ENCODE peak calls at places on chromosome 11, in five cellular contexts. X is GDM1; U is activated CD8-positive, alpha-beta memory T cell treated with anti-CD3 and anti-CD28 coated beads, Interleukin-2, amount 50 U/mL, for 48 hours; P is activated CD4-positive, alpha-beta T cell treated with anti-CD3 and anti-CD28 coated beads for 4 hours; J is substantia nigra. O is an unnamed sample.

GRCh38 chr11:77819921-77820564 is 479 bp downstream of the RSF1 start:
- DNase-seq in X (no peak), U (peak), P (peak), J (peak), O (peak)

GRCh38 chr11:10287766-10288165 is 6.3 kb downstream of the SBF2 start:
- DNase-seq in X (no peak), U (no peak), P (no peak), J (no peak), O (no peak)

GRCh38 chr11:35943761-35944502 is at the start of gene LDLRAD3:
- DNase-seq in X (no peak), U (peak), P (no peak), J (peak), O (peak)

GRCh38 chr11:111999111-111999510 is 26.1 kb upstream of the DLAT start:
- DNase-seq in X (no peak), U (no peak), P (no peak), J (no peak), O (no peak)

GRCh38 chr11:46363031-46363407 is 15.8 kb downstream of the DGKZ start:
- DNase-seq in X (no peak), U (no peak), P (no peak), J (peak), O (peak)

GRCh38 chr11:67541198-67541597 is 18.0 kb upstream of the CABP2 start:
- DNase-seq in X (no peak), U (no peak), P (no peak), J (no peak), O (no peak)

GRCh38 chr11:122069946-122070345 is 46.1 kb downstream of the BLID start:
- DNase-seq in X (no peak), U (no peak), P (no peak), J (peak), O (peak)

GRCh38 chr11:19646921-19647320 is 65.7 kb upstream of the NAV2 start:
- DNase-seq in X (no peak), U (no peak), P (no peak), J (no peak), O (peak)

GRCh38 chr11:6427516-6427915 is 8.6 kb upstream of the APBB1 start:
- DNase-seq in X (no peak), U (no peak), P (no peak), J (no peak), O (no peak)

GRCh38 chr11:657691-658126 is 20.6 kb downstream of the DRD4 start:
- DNase-seq in X (no peak), U (no peak), P (no peak), J (no peak), O (no peak)